ENCODE peak calls at places on chromosome 6, in nine cellular contexts. V is brain microvascular endothelial cell; E is small intestine; K is mesenteric fat pad; X is endothelial cell; W is activated gamma-delta T cell treated with anti-CD3 and anti-CD28 coated beads, Interleukin-2, amount 50 U/mL, for 16 hours; C is anterior cingulate cortex; M is Peyer's patch; D is stimulated activated naive B cell treated with anti-CD40 and anti-IgM and Interleukin-4, amounts not matched to agents 10 μg/mL and 1 μg/mL and 100 μg/mL, for 72 hours. Q is an unnamed sample.

GRCh38 chr6:144776031-144776819 is 491.1 kb downstream of the UTRN start:
- DNase-seq in D (no peak), K (no peak), E (no peak), X (no peak), M (no peak), C (no peak), V (no peak), W (no peak), Q (peak)

GRCh38 chr6:163751032-163751525 is 336.6 kb downstream of the QKI start:
- DNase-seq in M (no peak), X (no peak), E (no peak), K (no peak), C (no peak), V (no peak), D (no peak), W (no peak), Q (no peak)

GRCh38 chr6:130409394-130410095 is 43.7 kb downstream of the TMEM200A start:
- DNase-seq in D (no peak), M (no peak), X (no peak), K (no peak), V (no peak), W (no peak), E (no peak), C (no peak), Q (no peak)

GRCh38 chr6:106692112-106692822 is 62.9 kb downstream of the QRSL1 start:
- DNase-seq in M (no peak), E (no peak), V (peak), W (no peak), X (no peak), D (no peak), K (no peak), C (peak), Q (peak)

GRCh38 chr6:3623451-3624267 is 127.9 kb downstream of the PXDC1 start:
- DNase-seq in E (no peak), W (no peak), X (no peak), V (peak), D (no peak), M (no peak), C (no peak), K (no peak), Q (no peak)

GRCh38 chr6:158060447-158061360 is 79.0 kb downstream of the SYNJ2 start:
- DNase-seq in W (no peak), M (peak), E (peak), K (no peak), C (peak), D (no peak), V (peak), X (peak), Q (peak)

GRCh38 chr6:63349401-63349800 is 29.6 kb upstream of the LGSN start:
- DNase-seq in V (no peak), C (no peak), W (no peak), K (no peak), M (no peak), D (no peak), X (no peak), E (no peak), Q (no peak)

GRCh38 chr6:6707143-6707542 is 118.6 kb downstream of the LY86 start:
- DNase-seq in X (no peak), K (no peak), V (no peak), D (no peak), E (no peak), C (no peak), M (no peak), W (no peak), Q (no peak)

GRCh38 chr6:158069800-158070195 is 88.1 kb downstream of the SYNJ2 start:
- DNase-seq in C (no peak), K (no peak), W (no peak), E (no peak), M (no peak), X (no peak), D (no peak), V (peak), Q (no peak)

GRCh38 chr6:89574860-89575561 is 63.5 kb downstream of the LYRM2 start:
- DNase-seq in D (no peak), E (no peak), W (no peak), X (no peak), V (no peak), M (no peak), K (no peak), C (no peak), Q (no peak)

GRCh38 chr6:20332441-20333006 is 69.2 kb upstream of the E2F3 start:
- DNase-seq in K (no peak), W (no peak), E (no peak), M (no peak), X (no peak), V (no peak), C (no peak), D (no peak), Q (no peak)

GRCh38 chr6:17884501-17885039 is 102.9 kb downstream of the KIF13A start:
- DNase-seq in V (no peak), X (no peak), D (peak), K (no peak), C (no peak), E (no peak), W (no peak), M (no peak), Q (no peak)

GRCh38 chr6:10412165-10412947 is 2.5 kb downstream of the TFAP2A start:
- DNase-seq in C (no peak), M (peak), V (peak), D (no peak), X (no peak), K (no peak), E (peak), W (no peak), Q (no peak)

GRCh38 chr6:163416640-163417253 is 2.2 kb downstream of the QKI start:
- DNase-seq in D (no peak), X (peak), K (no peak), M (no peak), C (peak), V (peak), E (peak), W (no peak), Q (no peak)

GRCh38 chr6:109466212-109466923 is 10.8 kb upstream of the MICAL1 start:
- DNase-seq in E (peak), X (no peak), D (no peak), K (no peak), V (no peak), W (no peak), M (no peak), C (no peak), Q (no peak)

GRCh38 chr6:110513001-110513400 is 36.6 kb upstream of the SLC22A16 start:
- DNase-seq in V (no peak), C (no peak), W (no peak), D (no peak), X (no peak), E (peak), K (no peak), M (no peak), Q (no peak)

GRCh38 chr6:2909718-2910117 is 6.6 kb upstream of the SERPINB9 start:
- DNase-seq in V (peak), K (peak), M (no peak), X (no peak), W (no peak), D (no peak), E (no peak), C (no peak), Q (peak)

GRCh38 chr6:75494290-75494689 is 690 bp upstream of the FILIP1 start:
- DNase-seq in C (no peak), X (no peak), D (no peak), V (no peak), M (no peak), W (no peak), K (no peak), E (no peak), Q (no peak)

GRCh38 chr6:85287654-85288053 is 162.2 kb upstream of the NT5E start:
- DNase-seq in M (no peak), C (no peak), D (no peak), E (no peak), K (no peak), V (no peak), W (no peak), X (no peak), Q (no peak)

GRCh38 chr6:33585403-33586107 is 5.5 kb upstream of the BAK1 start:
- DNase-seq in X (peak), V (peak), E (peak), M (peak), D (peak), W (peak), K (peak), C (peak), Q (peak)

GRCh38 chr6:159151266-159151855 is 17.8 kb upstream of the FNDC1 start:
- DNase-seq in C (peak), M (no peak), W (no peak), K (no peak), X (peak), E (peak), D (peak), V (peak), Q (no peak)

GRCh38 chr6:13573669-13574110 is 711 bp upstream of the SIRT5 start:
- DNase-seq in M (peak), E (peak), W (no peak), D (no peak), V (peak), X (no peak), C (peak), K (no peak), Q (no peak)

GRCh38 chr6:165834613-165835259 is 171.7 kb upstream of the PDE10A start:
- DNase-seq in C (peak), E (peak), M (peak), V (no peak), X (no peak), K (no peak), D (no peak), W (no peak), Q (peak)

GRCh38 chr6:112188906-112189305 is 65.5 kb downstream of the LAMA4 start:
- DNase-seq in E (no peak), W (no peak), M (no peak), D (no peak), C (no peak), V (peak), X (no peak), K (no peak), Q (no peak)

GRCh38 chr6:5905431-5906339 is 101.0 kb downstream of the NRN1 start:
- DNase-seq in K (no peak), C (peak), D (no peak), E (no peak), X (no peak), W (no peak), V (peak), M (no peak), Q (no peak)

GRCh38 chr6:170174124-170174770 is 116.6 kb downstream of the DLL1 start:
- DNase-seq in X (no peak), W (no peak), K (peak), M (no peak), D (no peak), C (peak), V (no peak), E (no peak), Q (peak)

GRCh38 chr6:35049885-35050284 is 91.3 kb downstream of the TCP11 start:
- DNase-seq in D (no peak), W (no peak), M (peak), V (peak), C (peak), K (no peak), X (no peak), E (peak), Q (no peak)

GRCh38 chr6:72035483-72035882 is 149.1 kb downstream of the RIMS1 start:
- DNase-seq in M (no peak), D (no peak), W (no peak), K (no peak), C (no peak), E (no peak), X (no peak), V (no peak), Q (no peak)

GRCh38 chr6:69693749-69694148 is 103.1 kb downstream of the LMBRD1 start:
- DNase-seq in D (no peak), W (no peak), E (no peak), V (no peak), C (no peak), M (no peak), X (no peak), K (no peak), Q (no peak)

GRCh38 chr6:68158256-68158655 is 476.8 kb upstream of the ADGRB3 start:
- DNase-seq in K (no peak), E (no peak), V (no peak), D (no peak), W (no peak), X (no peak), C (no peak), M (no peak), Q (no peak)

GRCh38 chr6:94052754-94053153 is 633.4 kb upstream of the EPHA7 start:
- DNase-seq in D (no peak), E (no peak), W (no peak), V (peak), C (no peak), M (no peak), K (no peak), X (no peak), Q (no peak)

GRCh38 chr6:160347259-160348208 is 644 bp upstream of the SLC22A3 start:
- DNase-seq in D (no peak), W (no peak), K (no peak), V (no peak), E (peak), C (no peak), X (peak), M (peak), Q (no peak)

GRCh38 chr6:81797594-81797993 is 45.1 kb upstream of the TENT5A start:
- DNase-seq in D (no peak), C (no peak), K (no peak), W (no peak), E (no peak), M (no peak), X (no peak), V (no peak), Q (no peak)

GRCh38 chr6:167695831-167696230 is 130.9 kb upstream of the AFDN start:
- DNase-seq in V (no peak), M (no peak), X (no peak), K (no peak), E (no peak), D (no peak), W (no peak), C (no peak), Q (no peak)

GRCh38 chr6:160344281-160344680 is 3.9 kb upstream of the SLC22A3 start:
- DNase-seq in E (no peak), D (no peak), X (no peak), K (no peak), W (no peak), V (no peak), C (no peak), M (no peak), Q (no peak)